ENCODE peak calls at places on chromosomes 2 and 18, in ten cellular contexts. T, A, I, X, H, N, K, D, P and M are unnamed samples.
A peak's percentile ranks its signal among the peaks of the same experiment; 100 is the strongest.

GRCh38 chr2:144666032-144666431 is 146.1 kb upstream of the ZEB2 start:
- DNase-seq in T (no peak), A (no peak), I (no peak), X (no peak), H (peak; percentile 37), N (peak; percentile 56), K (no peak), D (peak; percentile 28), P (no peak), M (no peak)

GRCh38 chr2:43464546-43464945 is 131.3 kb downstream of the THADA start:
- DNase-seq in T (no peak), A (no peak), I (no peak), X (peak; percentile 80), H (peak; percentile 89), N (peak; percentile 76), K (peak; percentile 13), D (peak; percentile 23), P (peak; percentile 25), M (no peak)

GRCh38 chr2:47040662-47041061 is 114.4 kb downstream of the STPG4 start:
- DNase-seq in T (no peak), A (no peak), I (no peak), X (no peak), H (no peak), N (no peak), K (no peak), D (no peak), P (no peak), M (no peak)

GRCh38 chr2:62196278-62196901 is 475 bp downstream of the B3GNT2 start:
- DNase-seq in T (peak; percentile 92), A (no peak), I (peak; percentile 88), X (peak; percentile 61), H (no peak), N (no peak), K (peak; percentile 67), D (no peak), P (no peak), M (no peak)

GRCh38 chr18:2971741-2972552 is 41.0 kb downstream of the LPIN2 start:
- DNase-seq in T (peak; percentile 85), A (no peak), I (peak; percentile 71), X (peak; percentile 42), H (no peak), N (no peak), K (peak; percentile 59), D (no peak), P (peak; percentile 34), M (no peak)

GRCh38 chr2:217418090-217418489 is 558.2 kb upstream of the TNP1 start:
- DNase-seq in T (no peak), A (no peak), I (no peak), X (no peak), H (no peak), N (no peak), K (no peak), D (peak; percentile 88), P (no peak), M (no peak)

GRCh38 chr2:20666364-20667150 is at the start of gene GDF7:
- DNase-seq in T (peak; percentile 78), A (no peak), I (peak; percentile 65), X (peak; percentile 61), H (no peak), N (no peak), K (peak; percentile 60), D (no peak), P (no peak), M (peak; percentile 53)

GRCh38 chr18:27378396-27379094 is 193.4 kb upstream of the CHST9 start:
- DNase-seq in T (no peak), A (no peak), I (no peak), X (no peak), H (no peak), N (no peak), K (no peak), D (no peak), P (no peak), M (peak; percentile 7)

GRCh38 chr2:10759151-10759714 is 37.8 kb downstream of the ATP6V1C2 start:
- DNase-seq in T (peak; percentile 67), A (no peak), I (no peak), X (no peak), H (no peak), N (no peak), K (peak; percentile 45), D (no peak), P (no peak), M (no peak)

GRCh38 chr18:57835904-57836303 is 32.8 kb upstream of the ATP8B1 start:
- DNase-seq in T (no peak), A (no peak), I (no peak), X (no peak), H (no peak), N (no peak), K (no peak), D (no peak), P (no peak), M (no peak)

GRCh38 chr2:36562245-36562644 is 35.7 kb downstream of the FEZ2 start:
- DNase-seq in T (no peak), A (no peak), I (no peak), X (no peak), H (peak; percentile 71), N (peak; percentile 53), K (no peak), D (peak; percentile 79), P (no peak), M (no peak)

GRCh38 chr18:71485578-71485977 is 1058.6 kb downstream of the CBLN2 start:
- DNase-seq in T (no peak), A (no peak), I (no peak), X (no peak), H (no peak), N (peak; percentile 85), K (no peak), D (no peak), P (no peak), M (no peak)

DNA sequence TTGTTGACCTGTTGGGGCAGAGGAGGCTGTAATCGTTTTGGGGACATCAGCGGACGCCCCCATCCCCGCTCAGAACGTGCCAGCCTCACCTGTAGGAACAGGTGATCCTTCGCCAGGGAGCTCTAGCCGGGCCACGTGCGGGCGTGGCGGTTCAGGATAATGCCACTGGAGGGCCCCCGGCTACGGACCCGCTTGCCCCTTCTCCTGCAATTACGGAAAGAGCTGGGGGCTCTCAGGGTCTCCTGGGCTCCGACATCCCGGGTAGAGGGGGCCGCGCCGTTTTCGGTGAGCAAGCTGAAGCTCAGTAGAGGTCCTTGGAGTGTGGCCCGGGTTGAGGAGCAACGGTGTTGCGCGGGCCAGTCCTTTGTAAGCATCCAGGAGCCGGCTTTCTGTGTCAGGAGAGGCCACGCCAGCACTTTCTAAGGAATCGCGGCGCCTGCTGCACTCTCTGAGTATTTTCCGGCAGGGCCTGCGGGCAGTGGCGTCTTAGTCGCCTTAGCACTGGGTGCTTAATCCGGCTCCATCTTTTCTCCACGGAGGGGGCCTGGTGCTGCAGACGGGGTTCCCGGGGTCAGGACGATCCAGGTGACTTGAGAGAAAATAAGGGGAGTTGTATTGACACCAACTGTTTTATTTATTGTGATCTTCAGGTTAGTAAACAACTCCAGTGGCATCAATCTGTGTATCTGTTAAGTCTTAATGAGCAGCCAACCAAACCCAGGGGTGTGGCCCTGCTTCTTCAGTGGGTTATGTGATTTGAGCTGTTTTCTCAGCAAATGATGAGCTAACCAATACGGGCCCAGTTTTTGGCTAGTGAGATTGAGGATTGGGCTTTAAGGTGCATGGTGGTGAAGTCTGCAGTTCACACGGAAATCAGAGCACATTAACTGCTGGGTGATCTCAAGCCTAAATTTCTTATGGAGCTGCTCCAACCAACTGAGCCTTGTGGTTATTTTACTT is 1.9 kb downstream of the MTCL1 start:
- DNase-seq in T (peak; percentile 84), A (peak; percentile 40), I (peak; percentile 76), X (peak; percentile 51), H (peak; percentile 69), N (peak; percentile 71), K (no peak), D (peak; percentile 73), P (no peak), M (peak; percentile 64)
- TF ChIP-seq CTCF in T (no peak), A (peak; percentile 53), I (no peak), X (peak; percentile 8), H (no peak), N (peak; percentile 34), K (peak; percentile 30), D (no peak), P (peak; percentile 36), M (peak; percentile 40)

DNA sequence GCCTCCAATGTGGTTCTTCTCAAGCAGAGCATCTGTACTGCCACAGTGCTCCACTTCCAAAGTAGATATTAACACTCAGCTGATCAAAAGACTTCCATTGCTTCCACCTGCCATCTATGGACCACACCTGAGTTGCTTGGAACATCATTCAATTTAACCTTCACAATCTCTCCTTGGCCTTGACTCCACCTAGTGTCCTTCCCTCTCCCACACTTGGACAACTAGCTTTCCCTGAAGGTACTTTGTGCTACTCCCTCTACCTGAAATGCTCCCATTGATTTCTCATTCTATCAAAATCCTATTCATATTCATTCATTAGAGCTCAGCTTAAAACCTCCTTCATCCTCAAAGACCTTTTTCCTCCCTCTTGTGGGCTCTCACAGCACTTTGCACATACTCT is 48.7 kb downstream of the SOWAHC start:
- DNase-seq in T (no peak), A (no peak), I (no peak), X (no peak), H (no peak), N (no peak), K (no peak), D (no peak), P (no peak), M (no peak)
- TF ChIP-seq CTCF in T (no peak), A (no peak), I (peak; percentile 21), X (no peak), H (peak; percentile 17), N (no peak), K (peak; percentile 36), D (no peak), P (no peak), M (no peak)

GRCh38 chr2:57376985-57377384 is 669.6 kb upstream of the VRK2 start:
- DNase-seq in T (no peak), A (no peak), I (no peak), X (no peak), H (no peak), N (no peak), K (no peak), D (no peak), P (no peak), M (no peak)
- TF ChIP-seq CTCF in T (no peak), A (no peak), I (peak; percentile 10), X (no peak), H (peak; percentile 33), N (peak; percentile 4), K (no peak), D (peak; percentile 10), P (peak; percentile 21), M (no peak)

DNA sequence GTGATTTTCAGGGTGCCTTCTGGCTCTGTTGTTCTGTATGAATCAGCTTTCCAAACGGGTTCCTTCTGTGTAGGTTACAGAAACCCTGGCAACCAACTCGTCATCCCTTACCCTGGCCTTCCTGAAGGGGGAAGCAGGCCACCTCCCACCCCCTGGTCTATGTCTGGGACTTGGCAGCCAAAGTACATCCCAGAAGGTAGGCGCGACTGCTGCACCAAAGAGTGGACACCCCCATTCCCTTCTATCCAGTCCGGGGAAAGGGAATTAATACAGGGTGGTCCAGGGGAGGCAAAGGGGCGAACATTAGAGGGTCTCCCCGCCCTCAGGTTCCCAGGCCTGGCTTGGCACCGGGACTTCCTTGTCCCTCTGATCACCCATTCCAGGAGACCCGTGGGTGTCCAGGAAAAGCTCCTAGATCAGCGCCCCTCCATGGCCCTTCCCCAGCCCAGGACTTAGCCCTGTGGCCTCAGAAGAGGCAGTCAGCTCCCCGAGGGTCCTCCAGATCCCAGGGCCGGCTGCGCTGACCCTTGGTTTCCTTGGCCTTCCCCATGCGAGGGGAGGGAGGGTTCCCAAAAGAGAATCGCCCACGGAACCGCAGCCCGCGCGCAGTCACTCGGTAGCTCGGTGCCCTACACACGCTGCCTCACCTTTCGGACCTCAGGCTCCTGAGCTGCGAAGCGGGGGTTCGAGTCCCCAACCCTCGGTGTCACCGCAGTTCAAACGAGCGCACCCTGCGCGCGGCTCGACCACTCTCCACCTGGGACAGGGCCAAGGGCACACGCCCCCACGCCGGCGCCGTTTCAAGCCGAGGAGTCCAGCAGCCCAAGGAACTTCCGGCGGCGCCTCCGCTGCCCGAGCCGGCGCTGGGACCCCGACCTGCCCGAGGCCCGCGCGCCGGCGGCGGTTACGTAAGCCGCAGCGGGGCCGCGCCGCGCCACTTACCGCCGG is at the start of gene PER2:
- DNase-seq in T (peak; percentile 90), A (no peak), I (peak; percentile 85), X (peak; percentile 75), H (peak; percentile 80), N (peak; percentile 71), K (peak; percentile 70), D (peak; percentile 90), P (peak; percentile 61), M (peak; percentile 35)
- TF ChIP-seq CTCF in T (no peak), A (peak; percentile 30), I (peak; percentile 19), X (peak; percentile 30), H (peak; percentile 13), N (peak; percentile 25), K (peak; percentile 26), D (no peak), P (no peak), M (no peak)